ENCODE peak calls at places on chromosomes 7 and 10, in four cellular contexts. N is K562, E is GM12878, B is HL-60. I is an unnamed sample.
A peak's percentile ranks its signal among the peaks of the same experiment; 100 is the strongest.

GRCh38 chr7:32318300-32319018 is 171.7 kb downstream of the LSM5 start:
- DNase-seq in N (no peak), E (no peak), B (no peak), I (no peak)

GRCh38 chr10:48289652-48290238 is 15.2 kb upstream of the FRMPD2 start:
- DNase-seq in N (peak; percentile 83), E (no peak), B (peak; percentile 31), I (peak; percentile 26)

GRCh38 chr7:96093435-96093834 is 228.5 kb downstream of the SLC25A13 start:
- DNase-seq in N (no peak), E (no peak), B (no peak), I (no peak)

GRCh38 chr10:96832721-96833219 is 672 bp downstream of the LCOR start:
- DNase-seq in N (no peak), E (no peak), B (peak; percentile 78), I (peak; percentile 85)

GRCh38 chr7:77653572-77653971 is 42.7 kb upstream of the RSBN1L start:
- DNase-seq in N (no peak), E (no peak), B (no peak), I (no peak)

GRCh38 chr10:76033457-76034196 is 602.2 kb downstream of the LRMDA start:
- DNase-seq in N (no peak), E (peak; percentile 5), B (peak; percentile 57), I (no peak)

GRCh38 chr7:32059289-32060045 is 10.7 kb downstream of the PDE1C start:
- DNase-seq in N (no peak), E (no peak), B (no peak), I (no peak)

GRCh38 chr7:47435889-47436312 is 146.0 kb downstream of the TNS3 start:
- DNase-seq in N (peak; percentile 31), E (no peak), B (peak; percentile 13), I (no peak)

GRCh38 chr10:78288716-78289115 is 255.1 kb downstream of the RPS24 start:
- DNase-seq in N (no peak), E (no peak), B (no peak), I (no peak)

DNA sequence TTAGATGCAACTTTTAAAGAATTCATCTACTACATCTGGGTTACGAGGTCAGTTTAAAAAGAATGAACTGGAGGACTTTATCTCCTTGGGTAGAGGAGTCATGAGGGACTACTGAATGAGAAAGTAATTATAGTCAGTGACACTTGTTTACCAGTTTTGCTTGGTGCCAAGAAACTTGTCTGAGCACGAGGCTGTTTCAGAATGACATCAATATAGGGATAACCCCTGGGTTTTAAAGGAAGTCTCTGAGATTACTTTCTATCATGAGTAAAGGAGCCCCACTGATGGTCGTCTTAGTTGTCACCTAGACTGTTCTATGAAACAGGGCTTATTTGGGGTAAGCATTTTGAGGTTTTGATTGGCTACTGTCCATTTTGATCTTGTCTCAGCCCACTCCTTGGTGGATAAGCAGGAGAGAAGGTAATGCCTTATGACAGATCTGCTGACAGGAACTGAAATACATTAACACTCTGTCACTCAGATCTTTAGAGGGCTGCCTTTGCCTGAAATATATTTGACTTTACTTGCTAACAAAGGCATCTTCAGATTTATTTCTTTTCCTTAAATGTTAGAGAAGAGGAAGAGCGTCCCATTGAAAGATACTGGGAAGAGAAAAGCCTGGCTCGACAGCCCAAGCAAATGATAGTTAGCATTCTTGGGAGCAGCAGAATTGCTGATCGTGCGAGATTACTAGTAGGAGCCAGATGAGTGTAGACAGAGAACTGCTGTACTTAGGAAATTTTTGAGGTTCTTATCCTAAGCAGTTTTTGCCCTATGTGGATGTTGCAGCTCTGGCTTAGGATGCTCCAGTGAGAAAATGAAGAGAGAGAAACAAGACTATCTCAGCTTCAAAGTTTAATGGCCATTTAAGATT is 299.2 kb upstream of the LRGUK start:
- DNase-seq in N (no peak), E (peak; percentile 24), B (no peak), I (no peak)
- TF ChIP-seq POLR2AphosphoS5 in N (no peak), E (no peak), B (no peak), I (no peak)

GRCh38 chr7:1535100-1535458 is 4.6 kb downstream of the MAFK start:
- DNase-seq in N (no peak), E (no peak), B (no peak), I (no peak)

GRCh38 chr7:1534330-1535099 is 4.0 kb downstream of the MAFK start:
- DNase-seq in N (no peak), E (no peak), B (no peak), I (no peak)

GRCh38 chr7:1532456-1533254 is 2.2 kb downstream of the MAFK start:
- DNase-seq in N (no peak), E (no peak), B (peak; percentile 88), I (no peak)

GRCh38 chr7:1533255-1533568 is 2.7 kb downstream of the MAFK start:
- DNase-seq in N (no peak), E (no peak), B (no peak), I (no peak)

DNA sequence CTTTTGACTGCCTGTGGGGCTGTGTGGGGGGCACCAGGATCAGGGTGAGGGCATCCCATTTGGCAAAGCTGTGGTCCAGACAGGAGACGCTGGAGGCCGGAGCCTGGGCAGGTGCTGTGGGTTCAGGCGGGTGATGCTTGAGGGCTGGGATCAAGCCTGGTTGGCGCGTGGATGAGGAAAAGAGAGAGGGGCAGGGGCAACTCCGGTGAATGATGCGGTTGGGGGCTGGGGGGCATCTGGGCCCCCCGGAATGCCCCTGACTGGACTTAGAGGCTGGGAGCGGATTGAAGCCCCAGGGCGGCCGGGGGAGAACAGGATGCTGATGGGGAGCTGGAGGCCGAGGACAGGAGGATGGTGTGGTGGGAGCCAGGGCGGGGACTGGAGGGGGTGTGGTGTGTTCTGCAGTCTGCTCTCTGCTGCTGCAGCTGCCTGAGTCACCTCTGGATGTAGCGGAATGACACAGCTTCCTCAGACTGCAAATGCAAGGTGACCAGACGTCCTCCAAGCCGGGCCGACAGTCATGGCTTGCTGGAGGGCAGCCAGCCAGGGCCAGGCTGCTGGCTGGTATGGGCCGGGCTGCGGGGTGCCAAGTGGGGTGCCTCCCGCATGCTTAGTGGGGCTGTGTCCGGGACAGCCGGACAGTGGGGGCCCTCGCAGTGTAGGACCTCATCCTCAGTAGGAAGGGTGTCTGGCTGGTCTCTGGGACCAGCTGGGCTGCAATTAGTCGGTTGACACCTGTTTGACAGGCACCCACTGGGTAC is 3.2 kb downstream of the MAFK start:
- DNase-seq in N (peak; percentile 50), E (no peak), B (peak; percentile 66), I (peak; percentile 72)
- TF ChIP-seq SPI1 in N (no peak), E (no peak), B (no peak), I (no peak)

DNA sequence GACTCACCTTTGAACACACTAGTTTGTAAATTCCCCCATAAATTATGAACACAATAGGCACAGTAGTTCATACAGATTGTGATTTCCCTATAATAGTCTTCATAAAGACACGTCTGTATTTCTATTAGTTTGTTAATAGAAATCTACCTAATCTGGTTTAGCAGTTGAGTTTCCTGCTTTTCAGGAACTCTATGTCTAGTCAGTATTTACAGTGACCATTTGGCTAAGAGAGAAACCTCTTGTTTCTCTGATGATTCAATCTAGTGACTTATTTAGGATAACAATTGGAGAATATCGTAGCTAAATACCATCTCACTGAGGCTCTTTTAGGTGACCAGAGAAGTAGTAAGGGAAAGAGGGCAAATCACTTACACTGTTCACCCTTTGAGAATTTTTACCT is 5.9 kb upstream of the HERPUD2 start:
- DNase-seq in N (no peak), E (no peak), B (no peak), I (no peak)
- TF ChIP-seq POLR2AphosphoS5 in N (no peak), E (no peak), B (no peak), I (no peak)

DNA sequence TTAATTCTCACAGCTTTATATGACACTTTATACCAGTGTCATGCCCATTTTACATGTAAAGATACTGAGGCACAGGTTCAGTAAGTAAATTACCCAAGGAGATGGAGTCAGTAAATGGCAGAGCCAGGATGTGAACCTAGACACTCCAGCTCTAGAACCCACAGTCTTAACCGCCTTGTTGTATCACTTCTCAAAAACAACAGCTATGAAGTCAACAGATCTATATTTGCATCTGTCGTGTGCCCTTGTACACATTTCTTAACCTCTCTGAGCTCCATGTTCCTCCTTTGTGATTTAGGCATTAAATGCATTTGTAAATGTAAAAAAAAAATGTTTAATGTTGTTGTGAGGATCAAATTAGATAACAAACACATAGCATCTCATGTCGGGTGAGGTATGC is 716.2 kb downstream of the SUGCT start:
- DNase-seq in N (no peak), E (no peak), B (no peak), I (no peak)
- TF ChIP-seq SPI1 in N (no peak), E (peak; percentile 11), B (no peak), I (no peak)

DNA sequence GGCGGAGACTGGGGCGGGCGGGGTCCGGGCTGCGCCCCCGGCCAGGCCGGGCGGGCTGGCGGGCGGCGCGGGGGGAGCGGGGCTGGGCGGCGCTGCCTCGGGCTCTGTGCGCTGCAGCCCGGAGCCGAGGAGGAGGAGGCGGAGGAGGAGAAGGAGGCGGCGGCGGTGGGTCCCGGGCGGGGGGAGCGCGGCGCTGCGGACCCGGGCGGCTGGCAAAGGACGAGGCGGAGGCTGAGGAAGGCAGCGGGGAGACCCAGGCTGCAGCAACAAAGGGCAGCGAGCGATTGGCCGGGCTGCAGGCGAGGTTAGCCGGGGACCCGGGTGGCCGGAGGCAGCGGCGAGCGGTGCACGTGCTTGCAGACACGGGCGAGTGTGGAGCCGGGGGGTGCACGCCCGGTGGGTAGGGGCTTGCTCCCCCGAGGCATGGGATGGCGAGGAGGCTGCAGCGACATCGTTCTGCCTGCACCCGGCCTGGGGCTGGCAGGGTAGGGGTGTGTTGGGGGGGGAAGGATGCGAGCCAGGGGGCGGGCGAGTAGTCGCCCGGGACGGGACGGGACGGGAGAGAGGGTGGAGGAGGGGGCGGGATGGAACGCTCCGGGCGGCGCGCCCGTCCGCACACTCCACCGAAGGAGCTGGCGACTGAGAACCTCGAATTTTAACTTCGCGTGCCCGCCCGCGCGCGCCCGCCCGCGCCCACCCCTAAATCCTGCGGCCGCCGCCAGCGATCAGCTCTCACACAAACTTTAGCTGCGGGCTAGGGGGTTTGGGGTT is 844 bp upstream of the KAT6B start:
- DNase-seq in N (no peak), E (no peak), B (peak; percentile 51), I (no peak)
- TF ChIP-seq POLR2AphosphoS5 in N (peak; percentile 36), E (no peak), B (no peak), I (no peak)

GRCh38 chr10:13352519-13352918 is 4.4 kb upstream of the SEPHS1 start:
- DNase-seq in N (no peak), E (no peak), B (no peak), I (no peak)

GRCh38 chr10:13348216-13349017 is at the start of gene SEPHS1:
- DNase-seq in N (peak; percentile 81), E (no peak), B (peak; percentile 77), I (peak; percentile 82)

GRCh38 chr10:13351340-13351915 is 3.3 kb upstream of the SEPHS1 start:
- DNase-seq in N (no peak), E (no peak), B (no peak), I (no peak)

GRCh38 chr10:13347235-13348156 is 597 bp downstream of the SEPHS1 start:
- DNase-seq in N (peak; percentile 86), E (no peak), B (peak; percentile 43), I (peak; percentile 66)

GRCh38 chr10:13349776-13350274 is 1.7 kb upstream of the SEPHS1 start:
- DNase-seq in N (peak; percentile 29), E (no peak), B (peak; percentile 10), I (no peak)
- TF ChIP-seq SPI1 in N (no peak), E (no peak), B (no peak), I (no peak)

GRCh38 chr7:134870781-134871180 is 91.3 kb downstream of the CALD1 start:
- DNase-seq in N (no peak), E (no peak), B (no peak), I (no peak)

GRCh38 chr7:134870156-134870555 is 90.7 kb downstream of the CALD1 start:
- DNase-seq in N (no peak), E (no peak), B (no peak), I (no peak)

GRCh38 chr7:134865001-134865845 is 85.8 kb downstream of the CALD1 start:
- DNase-seq in N (no peak), E (peak; percentile 19), B (no peak), I (no peak)

GRCh38 chr7:134866581-134866980 is 87.1 kb downstream of the CALD1 start:
- DNase-seq in N (no peak), E (no peak), B (no peak), I (no peak)
- TF ChIP-seq POLR2AphosphoS5 in N (no peak), E (no peak), B (no peak), I (no peak)

I was measured in GM12891.